ENCODE peak calls at places on chromosomes 13 and 19, in five cellular contexts. L is AG04450, S is cardiac fibroblast, B is kidney epithelial cell, A is heart right ventricle. Q is an unnamed sample.

GRCh38 chr13:39283062-39283461 is 244.8 kb downstream of the NHLRC3 start:
- DNase-seq in L (no peak), S (no peak), B (no peak), A (no peak), Q (no peak)

GRCh38 chr13:23855360-23855759 is 33.8 kb downstream of the MIPEP start:
- DNase-seq in L (no peak), S (no peak), B (no peak), A (no peak), Q (no peak)

GRCh38 chr19:33392341-33393285 is 19.1 kb downstream of the CEBPG start:
- DNase-seq in L (no peak), S (no peak), B (no peak), A (no peak), Q (no peak)

GRCh38 chr19:36110487-36111199 is at the start of gene OVOL3:
- DNase-seq in L (no peak), S (no peak), B (no peak), A (no peak), Q (no peak)

GRCh38 chr13:48891586-48891985 is 84.1 kb upstream of the FNDC3A start:
- DNase-seq in L (no peak), S (peak), B (peak), A (no peak), Q (no peak)

GRCh38 chr13:113044431-113045114 is 61.0 kb upstream of the F7 start:
- DNase-seq in L (no peak), S (no peak), B (no peak), A (peak), Q (no peak)

GRCh38 chr13:75318138-75318833 is 163.7 kb downstream of the TBC1D4 start:
- DNase-seq in L (no peak), S (no peak), B (no peak), A (no peak), Q (no peak)

GRCh38 chr13:97583884-97584497 is 150.0 kb downstream of the RAP2A start:
- DNase-seq in L (no peak), S (no peak), B (no peak), A (no peak), Q (no peak)

GRCh38 chr13:97262058-97262457 is 39.9 kb downstream of the MBNL2 start:
- DNase-seq in L (no peak), S (no peak), B (no peak), A (no peak), Q (no peak)

GRCh38 chr13:47252627-47253026 is 355.8 kb upstream of the HTR2A start:
- DNase-seq in L (no peak), S (peak), B (no peak), A (no peak), Q (no peak)

GRCh38 chr19:47573076-47574026 is at the start of gene ZNF541:
- DNase-seq in L (no peak), S (peak), B (no peak), A (peak), Q (no peak)

GRCh38 chr13:51624695-51625345 is 40.6 kb downstream of the WDFY2 start:
- DNase-seq in L (no peak), S (no peak), B (no peak), A (no peak), Q (no peak)

GRCh38 chr13:77874406-77874805 is 44.2 kb downstream of the EDNRB start:
- DNase-seq in L (peak), S (peak), B (no peak), A (no peak), Q (no peak)

GRCh38 chr13:82962422-82962821 is 919.9 kb downstream of the SLITRK1 start:
- DNase-seq in L (no peak), S (no peak), B (no peak), A (no peak), Q (no peak)

GRCh38 chr13:110521296-110521680 is 40.2 kb downstream of the RAB20 start:
- DNase-seq in L (no peak), S (no peak), B (no peak), A (no peak), Q (no peak)

GRCh38 chr13:32080328-32080744 is 48.8 kb downstream of the FRY start:
- DNase-seq in L (no peak), S (no peak), B (no peak), A (no peak), Q (no peak)

GRCh38 chr13:53191091-53191490 is 162.5 kb downstream of the OLFM4 start:
- DNase-seq in L (no peak), S (peak), B (no peak), A (no peak), Q (no peak)

GRCh38 chr13:110575322-110576069 is 14.0 kb upstream of the RAB20 start:
- DNase-seq in L (no peak), S (peak), B (no peak), A (peak), Q (no peak)

GRCh38 chr19:2041686-2042484 is 9.2 kb downstream of the MKNK2 start:
- DNase-seq in L (no peak), S (peak), B (peak), A (peak), Q (peak)

GRCh38 chr19:55341191-55342043 is 1.7 kb downstream of the KMT5C start:
- DNase-seq in L (no peak), S (peak), B (no peak), A (peak), Q (no peak)

GRCh38 chr19:19064098-19064722 is 416 bp downstream of the SLC25A42 start:
- DNase-seq in L (no peak), S (no peak), B (no peak), A (no peak), Q (no peak)
- TF ChIP-seq CTCF in L (peak), S (peak), B (peak), A (peak), Q (peak)

DNA sequence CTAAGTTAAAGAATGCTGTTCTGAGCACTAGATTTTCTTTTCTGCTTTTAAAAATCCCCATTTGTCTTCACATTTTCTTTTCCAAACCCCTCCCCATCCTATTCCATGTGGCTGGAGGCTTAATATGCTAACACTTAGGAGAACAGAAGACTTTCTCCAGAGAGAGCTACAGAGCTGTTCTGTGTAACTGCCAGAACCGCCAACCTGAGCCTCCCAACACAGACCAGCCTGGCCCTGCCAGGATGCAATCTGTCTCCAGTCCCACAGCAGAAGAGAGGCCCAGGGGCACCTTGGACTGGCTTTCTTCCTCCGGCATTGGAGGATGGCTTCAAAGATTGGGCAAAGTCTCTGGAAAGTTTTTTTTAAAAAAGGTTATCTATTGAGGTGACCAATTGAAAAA is 264.2 kb downstream of the NDFIP2 start:
- DNase-seq in L (no peak), S (no peak), B (no peak), A (no peak), Q (no peak)
- H3K4me3 ChIP-seq in L (no peak), S (no peak), B (no peak), A (no peak), Q (no peak)

GRCh38 chr19:29926801-29927200 is 15.2 kb upstream of the URI1 start:
- DNase-seq in L (no peak), S (no peak), B (no peak), A (no peak), Q (no peak)

GRCh38 chr19:29927944-29928669 is 13.9 kb upstream of the URI1 start:
- DNase-seq in L (no peak), S (no peak), B (no peak), A (no peak), Q (no peak)

GRCh38 chr19:29922972-29923371 is 19.1 kb upstream of the URI1 start:
- DNase-seq in L (no peak), S (no peak), B (no peak), A (no peak), Q (no peak)

GRCh38 chr19:29926031-29926430 is 16.0 kb upstream of the URI1 start:
- DNase-seq in L (no peak), S (no peak), B (no peak), A (no peak), Q (no peak)

DNA sequence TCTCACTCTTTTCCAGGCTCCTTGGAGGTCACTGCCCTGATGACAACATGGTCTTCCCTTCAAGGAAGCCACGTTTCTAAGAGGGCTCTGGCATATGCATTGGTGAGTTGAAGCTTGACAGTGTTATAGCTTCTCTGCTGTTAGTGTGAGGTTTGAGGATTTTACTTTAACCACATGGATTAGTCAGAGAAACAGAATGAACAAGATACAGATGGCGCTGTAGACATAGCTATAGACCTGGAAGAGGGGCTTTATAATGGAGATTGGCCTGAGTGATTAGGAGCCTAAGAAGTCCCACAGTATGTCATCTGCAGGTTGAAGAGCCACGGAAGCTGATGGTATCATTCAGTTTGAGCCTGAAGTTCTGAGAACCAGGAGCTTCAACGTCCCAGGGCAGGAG is 18.4 kb upstream of the URI1 start:
- DNase-seq in L (no peak), S (no peak), B (no peak), A (no peak), Q (no peak)
- TF ChIP-seq CTCF in L (no peak), S (no peak), B (no peak), A (no peak), Q (no peak)

GRCh38 chr19:40663712-40664692 is 26.4 kb downstream of the NUMBL start:
- DNase-seq in L (no peak), S (peak), B (no peak), A (no peak), Q (no peak)
- H3K4me3 ChIP-seq in L (peak), S (peak), B (peak), A (peak), Q (peak)

GRCh38 chr13:100659578-100659977 is 15.0 kb downstream of the TMTC4 start:
- DNase-seq in L (no peak), S (no peak), B (no peak), A (no peak), Q (no peak)
- TF ChIP-seq CTCF in L (no peak), S (no peak), B (no peak), A (no peak), Q (no peak)

GRCh38 chr13:73765651-73766384 is 368.4 kb downstream of the KLF12 start:
- DNase-seq in L (no peak), S (peak), B (peak), A (peak), Q (peak)
- H3K4me3 ChIP-seq in L (no peak), S (no peak), B (no peak), A (peak), Q (no peak)

GRCh38 chr13:50167224-50167947 is 152.1 kb downstream of the KCNRG start:
- DNase-seq in L (no peak), S (no peak), B (no peak), A (no peak), Q (no peak)

GRCh38 chr13:50171585-50172282 is 156.5 kb downstream of the KCNRG start:
- DNase-seq in L (no peak), S (no peak), B (no peak), A (no peak), Q (no peak)

GRCh38 chr13:50168803-50169202 is 153.6 kb downstream of the KCNRG start:
- DNase-seq in L (no peak), S (no peak), B (no peak), A (no peak), Q (no peak)

GRCh38 chr13:50167967-50168366 is 152.7 kb downstream of the KCNRG start:
- DNase-seq in L (no peak), S (no peak), B (no peak), A (no peak), Q (no peak)

DNA sequence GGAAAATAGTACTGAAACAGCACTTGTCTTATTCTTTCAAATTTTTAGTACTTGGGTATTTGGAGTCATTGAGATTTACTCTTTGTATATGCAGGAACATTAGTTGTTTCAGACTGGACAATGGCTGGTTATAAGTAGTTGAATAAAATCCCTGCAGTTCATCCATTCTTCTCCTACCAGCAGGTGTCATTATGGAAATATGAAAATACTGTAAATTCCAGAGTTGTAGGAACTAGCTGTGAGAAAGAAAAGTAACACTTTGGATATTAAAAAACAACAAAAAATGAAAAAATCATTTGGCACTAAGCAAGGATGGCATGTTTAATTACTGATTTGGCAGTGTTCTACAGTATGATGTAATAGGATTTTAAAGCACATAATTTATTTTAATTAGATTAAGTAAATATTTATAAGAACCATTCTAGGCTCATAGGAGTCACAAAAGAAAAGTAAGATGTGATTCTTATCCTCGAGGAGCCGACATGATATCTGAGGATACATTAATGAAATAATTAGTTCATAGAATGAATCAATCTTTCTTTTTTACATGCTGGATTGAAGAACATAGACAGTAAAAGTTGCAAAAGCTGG is 155.3 kb downstream of the KCNRG start:
- DNase-seq in L (no peak), S (peak), B (no peak), A (no peak), Q (no peak)
- TF ChIP-seq CTCF in L (peak), S (peak), B (no peak), A (peak), Q (no peak)